ENCODE peak calls at places on chromosome 14, in five cellular contexts. L is upper lobe of left lung, M is GM12878, J is K562, S is A549. W is an unnamed sample. For H3K4me1, the result is how much of the 10 kb centered on the place peaks cover.

GRCh38 chr14:105914738-105915385 is 388.5 kb downstream of the TMEM121 start:
- ATAC-seq in L (no peak), M (no peak), J (no peak), S (no peak), W (no peak)

GRCh38 chr14:104881369-104881979 is 16.4 kb downstream of the CEP170B start:
- ATAC-seq in L (no peak), M (no peak), J (no peak), S (no peak), W (no peak)

GRCh38 chr14:52402812-52403526 is 88.9 kb downstream of the PTGER2 start:
- ATAC-seq in L (no peak), M (peak), J (no peak), S (no peak), W (no peak)

GRCh38 chr14:88547386-88547780 is 7.4 kb downstream of the PTPN21 start:
- ATAC-seq in L (no peak), M (no peak), J (no peak), S (no peak), W (no peak)

GRCh38 chr14:49989980-49990379 is 97.1 kb downstream of the ARF6 start:
- ATAC-seq in L (no peak), M (no peak), J (no peak), S (no peak), W (no peak)

GRCh38 chr14:106564058-106564643 is 1037.8 kb downstream of the TMEM121 start:
- ATAC-seq in L (no peak), M (peak), J (peak), S (no peak), W (no peak)

GRCh38 chr14:50677527-50678063 is 9.5 kb upstream of the SAV1 start:
- ATAC-seq in L (peak), M (peak), J (no peak), S (peak), W (no peak)

GRCh38 chr14:75972729-75973480 is 8.9 kb downstream of the TGFB3 start:
- ATAC-seq in L (no peak), M (no peak), J (no peak), S (no peak), W (no peak)

GRCh38 chr14:104610749-104611310 is 6.3 kb upstream of the TMEM179 start:
- ATAC-seq in L (no peak), M (no peak), J (no peak), S (no peak), W (no peak)

GRCh38 chr14:73775339-73776193 is 61.4 kb upstream of the PNMA1 start:
- ATAC-seq in L (no peak), M (no peak), J (no peak), S (no peak), W (no peak)

GRCh38 chr14:104214411-104214810 is 76.0 kb downstream of the KIF26A start:
- ATAC-seq in L (no peak), M (no peak), J (no peak), S (no peak), W (no peak)

GRCh38 chr14:51677738-51678137 is 26.0 kb downstream of the FRMD6 start:
- ATAC-seq in L (peak), M (peak), J (no peak), S (no peak), W (no peak)

GRCh38 chr14:58133739-58134138 is 18.3 kb downstream of the ARMH4 start:
- ATAC-seq in L (no peak), M (no peak), J (no peak), S (peak), W (no peak)

GRCh38 chr14:65356327-65356836 is 56.1 kb upstream of the FUT8 start:
- ATAC-seq in L (peak), M (no peak), J (peak), S (peak), W (no peak)

GRCh38 chr14:91394105-91395081 is 23.2 kb downstream of the CCDC88C start:
- ATAC-seq in L (no peak), M (no peak), J (no peak), S (no peak), W (no peak)

GRCh38 chr14:80275208-80275850 is 64.0 kb upstream of the DIO2 start:
- ATAC-seq in L (no peak), M (no peak), J (no peak), S (no peak), W (no peak)

GRCh38 chr14:30283822-30284446 is 275.0 kb upstream of the G2E3 start:
- ATAC-seq in L (no peak), M (peak), J (peak), S (peak), W (no peak)

GRCh38 chr14:74658535-74659130 is 46.6 kb upstream of the LTBP2 start:
- ATAC-seq in L (no peak), M (no peak), J (no peak), S (no peak), W (no peak)

GRCh38 chr14:94332063-94332583 is 9.0 kb upstream of the SERPINA6 start:
- ATAC-seq in L (no peak), M (no peak), J (no peak), S (no peak), W (no peak)

GRCh38 chr14:56603648-56604047 is 24.1 kb downstream of the TMEM260 start:
- ATAC-seq in L (no peak), M (no peak), J (peak), S (no peak), W (no peak)

GRCh38 chr14:100145682-100146464 is 13.6 kb downstream of the DEGS2 start:
- ATAC-seq in L (no peak), M (peak), J (no peak), S (no peak), W (no peak)

GRCh38 chr14:100148837-100149731 is 10.4 kb downstream of the DEGS2 start:
- ATAC-seq in L (no peak), M (no peak), J (no peak), S (no peak), W (no peak)

GRCh38 chr14:100146548-100147091 is 12.8 kb downstream of the DEGS2 start:
- ATAC-seq in L (no peak), M (peak), J (no peak), S (no peak), W (no peak)

GRCh38 chr14:100147691-100148464 is 11.6 kb downstream of the DEGS2 start:
- ATAC-seq in L (no peak), M (peak), J (no peak), S (no peak), W (no peak)

GRCh38 chr14:100147181-100147631 is 12.2 kb downstream of the DEGS2 start:
- ATAC-seq in L (peak), M (peak), J (no peak), S (no peak), W (no peak)
- H3K4me1 ChIP-seq in L (half or more), M (under half), J (under half), S (under half), W (under half)

DNA sequence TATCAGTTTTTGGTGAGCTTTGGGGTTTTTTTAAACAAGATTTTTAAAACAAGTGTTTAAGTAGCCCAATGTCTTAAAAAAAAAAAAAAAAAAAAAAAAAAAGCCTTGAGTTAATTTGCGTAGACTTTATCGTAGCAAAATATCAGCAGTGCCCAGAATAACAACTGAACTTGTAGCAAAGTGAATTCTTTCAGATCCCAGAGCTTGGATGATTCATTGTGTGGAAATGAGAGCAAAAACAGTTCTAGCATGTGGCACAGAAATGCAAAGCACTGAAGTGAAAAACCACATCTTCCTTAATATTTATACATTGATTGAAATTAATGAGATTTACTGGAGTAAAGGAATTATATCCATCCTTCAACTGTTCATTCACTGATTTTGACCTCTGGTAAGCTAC is 258.1 kb downstream of the EGLN3 start:
- ATAC-seq in L (no peak), M (no peak), J (no peak), S (no peak), W (no peak)
- H3K27ac ChIP-seq in L (no peak), M (no peak), J (no peak), S (no peak), W (no peak)

DNA sequence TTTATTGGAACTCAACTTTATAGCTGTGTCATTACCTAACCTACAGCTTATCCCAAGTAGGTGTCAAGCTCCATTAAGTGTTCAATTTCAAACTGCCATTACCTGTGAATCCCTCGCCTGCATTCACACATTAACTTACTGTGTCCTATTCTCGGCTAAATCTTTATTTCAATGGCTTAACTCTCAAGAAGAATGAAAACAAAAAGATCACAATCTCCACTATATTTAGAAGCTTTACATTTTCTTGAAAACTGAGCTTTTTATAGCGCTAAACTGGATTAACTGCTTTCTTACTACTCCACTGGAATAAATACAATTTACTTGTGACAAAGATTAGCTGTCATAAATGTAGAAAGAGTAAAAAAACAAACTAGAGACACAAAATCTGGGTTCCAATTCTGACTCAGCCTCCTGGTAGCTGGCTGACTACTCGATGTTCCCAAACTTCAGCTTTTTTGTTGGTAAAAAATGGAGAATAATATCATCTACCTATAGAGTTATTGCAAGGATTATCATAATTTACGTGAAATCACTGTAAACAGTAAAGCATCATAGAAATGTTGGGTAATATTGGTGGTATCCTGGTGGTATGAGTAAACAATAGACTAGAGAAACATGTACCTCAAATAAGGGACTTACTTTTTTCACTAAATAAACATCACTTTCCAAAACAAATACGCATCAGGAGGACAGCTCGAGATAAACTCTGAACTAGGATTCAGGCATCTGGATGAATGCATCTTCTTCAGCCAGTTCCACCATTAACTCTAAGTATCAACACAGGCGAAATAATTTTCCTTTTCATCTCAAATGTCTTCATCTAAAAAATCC is 1.7 kb downstream of the RALGAPA1 start:
- ATAC-seq in L (no peak), M (no peak), J (no peak), S (no peak), W (no peak)
- TF ChIP-seq EP300 in L (no peak), M (no peak), J (no peak), S (no peak), W (no peak)

GRCh38 chr14:102781063-102781462 is 3.8 kb downstream of the TRAF3 start:
- ATAC-seq in L (no peak), M (peak), J (no peak), S (no peak), W (no peak)
- H3K4me1 ChIP-seq in L (under half), M (under half), J (under half), S (under half), W (under half)

GRCh38 chr14:68672609-68673285 is 120.1 kb downstream of the ZFP36L1 start:
- ATAC-seq in L (no peak), M (no peak), J (no peak), S (no peak), W (peak)
- H3K27ac ChIP-seq in L (no peak), M (no peak), J (no peak), S (peak), W (peak)

GRCh38 chr14:22179190-22179589 is 409.8 kb downstream of the DAD1 start:
- ATAC-seq in L (peak), M (no peak), J (no peak), S (no peak), W (no peak)

GRCh38 chr14:22176930-22177329 is 412.1 kb downstream of the DAD1 start:
- ATAC-seq in L (no peak), M (peak), J (no peak), S (no peak), W (no peak)

GRCh38 chr14:22177870-22178269 is 411.2 kb downstream of the DAD1 start:
- ATAC-seq in L (peak), M (peak), J (no peak), S (no peak), W (no peak)

GRCh38 chr14:22178330-22178981 is 410.6 kb downstream of the DAD1 start:
- ATAC-seq in L (peak), M (no peak), J (no peak), S (no peak), W (peak)

GRCh38 chr14:22180045-22180444 is 409.0 kb downstream of the DAD1 start:
- ATAC-seq in L (no peak), M (no peak), J (no peak), S (no peak), W (no peak)
- TF ChIP-seq EP300 in L (no peak), M (no peak), J (no peak), S (no peak), W (no peak)

GRCh38 chr14:93049867-93050331 is 65.8 kb downstream of the ITPK1 start:
- ATAC-seq in L (no peak), M (no peak), J (no peak), S (no peak), W (peak)

GRCh38 chr14:93050761-93051160 is 65.0 kb downstream of the ITPK1 start:
- ATAC-seq in L (no peak), M (no peak), J (no peak), S (no peak), W (no peak)

GRCh38 chr14:93049295-93049694 is 66.4 kb downstream of the ITPK1 start:
- ATAC-seq in L (no peak), M (no peak), J (no peak), S (peak), W (no peak)

GRCh38 chr14:93054006-93054405 is 61.7 kb downstream of the ITPK1 start:
- ATAC-seq in L (no peak), M (peak), J (no peak), S (no peak), W (no peak)

GRCh38 chr14:93051600-93052546 is 63.9 kb downstream of the ITPK1 start:
- ATAC-seq in L (no peak), M (no peak), J (no peak), S (no peak), W (no peak)
- H3K4me1 ChIP-seq in L (under half), M (under half), J (under half), S (half or more), W (half or more)

GRCh38 chr14:37583358-37584210 is 11.5 kb downstream of the FOXA1 start:
- ATAC-seq in L (peak), M (no peak), J (no peak), S (peak), W (no peak)

GRCh38 chr14:37585971-37586759 is 8.9 kb downstream of the FOXA1 start:
- ATAC-seq in L (no peak), M (no peak), J (no peak), S (no peak), W (no peak)

GRCh38 chr14:37586783-37587428 is 8.1 kb downstream of the FOXA1 start:
- ATAC-seq in L (no peak), M (no peak), J (no peak), S (no peak), W (no peak)

GRCh38 chr14:37584211-37585100 is 10.6 kb downstream of the FOXA1 start:
- ATAC-seq in L (peak), M (no peak), J (no peak), S (no peak), W (no peak)

DNA sequence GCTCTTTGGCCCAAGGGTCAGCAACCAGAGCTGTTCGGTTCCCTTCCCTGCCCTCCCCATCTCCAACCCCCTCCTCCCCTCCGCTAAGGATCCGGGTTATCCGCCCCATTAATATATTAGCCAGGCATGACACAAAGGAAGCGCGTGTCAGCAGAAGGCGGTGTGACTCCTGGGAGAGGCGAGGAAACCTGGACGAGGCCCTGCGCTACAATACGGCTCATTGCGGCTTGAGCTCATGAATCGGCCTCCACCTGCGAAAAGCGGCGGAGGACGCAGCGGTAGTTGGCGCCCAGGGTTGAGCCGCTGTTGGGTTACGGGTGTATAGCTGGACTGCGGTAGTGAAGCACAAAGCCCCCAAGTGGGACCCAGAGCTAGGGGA is 10.0 kb downstream of the FOXA1 start:
- ATAC-seq in L (no peak), M (no peak), J (no peak), S (no peak), W (no peak)
- H3K27ac ChIP-seq in L (peak), M (no peak), J (no peak), S (no peak), W (no peak)

GRCh38 chr14:20684662-20685456 is 499 bp downstream of the RNASE4 start:
- ATAC-seq in L (peak), M (no peak), J (no peak), S (peak), W (no peak)

GRCh38 chr14:20682435-20683124 is 1.8 kb upstream of the RNASE4 start:
- ATAC-seq in L (peak), M (peak), J (peak), S (peak), W (peak)

GRCh38 chr14:20683125-20683895 is 1.1 kb upstream of the RNASE4 start:
- ATAC-seq in L (peak), M (peak), J (peak), S (peak), W (peak)

GRCh38 chr14:20682127-20682434 is 2.3 kb upstream of the RNASE4 start:
- ATAC-seq in L (no peak), M (no peak), J (no peak), S (peak), W (no peak)

DNA sequence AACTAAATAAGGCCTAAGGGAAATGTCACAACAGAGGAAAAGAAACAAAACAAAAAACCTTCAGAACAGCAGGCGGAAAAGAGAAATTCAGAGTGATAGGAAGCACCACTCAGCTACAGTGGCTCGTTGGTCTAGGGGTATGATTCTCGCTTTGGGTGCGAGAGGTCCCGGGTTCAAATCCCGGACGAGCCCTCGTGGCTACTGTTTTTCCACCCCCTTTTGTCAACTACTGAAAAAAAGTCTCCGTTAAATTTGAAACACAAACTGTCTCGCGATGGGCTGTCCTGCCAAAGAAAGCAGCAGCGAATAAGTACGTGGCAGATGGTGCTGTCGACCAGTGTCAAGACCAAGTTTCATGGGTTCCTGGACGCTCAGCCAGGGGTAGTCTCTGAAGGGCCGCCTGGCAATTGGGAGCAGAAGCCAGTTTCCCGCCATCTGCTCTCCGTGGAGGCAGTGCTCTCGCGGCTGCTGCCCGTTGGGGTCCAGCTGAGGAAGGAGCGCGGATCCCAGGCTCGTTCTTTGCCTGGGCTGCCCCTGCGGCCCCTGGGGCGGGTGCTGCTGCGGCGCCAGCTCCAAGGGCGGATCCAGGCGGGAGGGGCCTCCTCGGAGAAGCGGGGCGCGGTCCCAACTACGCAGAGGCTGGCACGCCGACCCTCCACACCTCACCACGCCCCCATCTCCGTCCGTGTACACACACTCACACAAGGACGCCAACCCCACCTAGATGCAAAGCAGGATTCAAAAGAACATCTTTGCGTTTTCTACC is at the start of gene RNASE4:
- ATAC-seq in L (peak), M (peak), J (peak), S (peak), W (peak)
- TF ChIP-seq EP300 in L (no peak), M (no peak), J (peak), S (no peak), W (no peak)

DNA sequence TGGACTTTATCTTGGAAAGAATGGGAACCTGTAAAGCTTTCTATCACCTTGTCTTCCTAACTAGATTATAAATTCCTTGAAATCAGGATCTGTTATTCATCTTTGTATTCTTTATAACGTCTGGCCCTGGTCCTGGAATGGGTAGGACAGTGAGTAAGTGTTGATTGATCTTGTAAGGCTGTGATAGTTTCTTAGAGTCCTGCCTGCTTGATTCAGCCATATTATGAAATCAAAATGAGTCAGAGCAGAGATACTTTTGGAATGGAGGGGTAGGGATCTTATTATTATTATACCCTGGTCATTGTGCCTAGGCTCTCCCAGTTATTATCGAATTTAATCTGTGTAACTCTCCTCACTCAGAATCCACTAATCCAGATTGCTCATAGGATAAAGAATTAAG is 93.1 kb downstream of the DAAM1 start:
- ATAC-seq in L (peak), M (no peak), J (no peak), S (peak), W (peak)
- H3K4me1 ChIP-seq in L (under half), M (under half), J (under half), S (half or more), W (under half)